ENCODE peak calls at places on chromosome 21, in seven cellular contexts. N is HTR-8/SVneo, R is GF-D8, C is EL, Z is AG04450, P is brain microvascular endothelial cell, Y is omental fat pad. U is an unnamed sample.

GRCh38 chr21:43775795-43776430 is at the start of gene CSTB:
- DNase-seq in P (no peak), Z (no peak), N (peak; percentile 76), C (peak; percentile 70), Y (peak; percentile 76), R (peak; percentile 57), U (no peak)

GRCh38 chr21:42041711-42042110 is 29.4 kb upstream of the UMODL1 start:
- DNase-seq in C (no peak), P (no peak), Z (no peak), Y (no peak), N (no peak), R (no peak), U (no peak)

GRCh38 chr21:45162809-45163208 is 88.4 kb downstream of the ADARB1 start:
- DNase-seq in Y (no peak), P (no peak), Z (no peak), C (no peak), N (no peak), R (no peak), U (no peak)

GRCh38 chr21:46509760-46510159 is 51.1 kb downstream of the DIP2A start:
- DNase-seq in N (no peak), C (no peak), Y (no peak), Z (no peak), R (no peak), P (peak; percentile 90), U (peak; percentile 42)

GRCh38 chr21:42701706-42702456 is 48.5 kb downstream of the PDE9A start:
- DNase-seq in P (no peak), Z (no peak), R (no peak), N (no peak), Y (no peak), C (no peak), U (no peak)

GRCh38 chr21:35699360-35699759 is 361.0 kb downstream of the SETD4 start:
- DNase-seq in P (no peak), R (no peak), Y (no peak), Z (no peak), N (no peak), C (no peak), U (no peak)

GRCh38 chr21:43764576-43765495 is 11.3 kb downstream of the CSTB start:
- DNase-seq in P (no peak), Y (no peak), N (no peak), C (peak; percentile 31), R (no peak), Z (no peak), U (no peak)

GRCh38 chr21:44455524-44456206 is 355 bp downstream of the LRRC3 start:
- DNase-seq in N (peak; percentile 56), R (no peak), C (peak; percentile 16), Y (no peak), Z (no peak), P (no peak), U (no peak)

GRCh38 chr21:34912022-34912933 is 136.8 kb downstream of the RUNX1 start:
- DNase-seq in R (peak; percentile 62), Z (no peak), P (no peak), N (peak; percentile 40), Y (no peak), C (peak; percentile 91), U (no peak)

GRCh38 chr21:14675774-14676530 is 129.8 kb upstream of the SAMSN1 start:
- DNase-seq in N (no peak), P (no peak), Y (no peak), R (peak; percentile 72), Z (no peak), C (no peak), U (no peak)

GRCh38 chr21:32113486-32113885 is 165.4 kb downstream of the MIS18A start:
- DNase-seq in R (no peak), Z (no peak), Y (no peak), N (no peak), P (no peak), C (no peak), U (no peak)

GRCh38 chr21:26170471-26171309 is at the start of gene APP:
- DNase-seq in N (peak; percentile 79), C (peak; percentile 78), Z (peak; percentile 43), Y (peak; percentile 64), P (peak; percentile 60), R (peak; percentile 34), U (no peak)

GRCh38 chr21:44919913-44920693 is 596 bp downstream of the ITGB2 start:
- DNase-seq in C (no peak), Z (no peak), P (no peak), R (no peak), N (no peak), Y (no peak), U (no peak)

GRCh38 chr21:45592208-45592619 is 50.0 kb upstream of the SLC19A1 start:
- DNase-seq in Z (no peak), P (no peak), C (no peak), R (no peak), Y (no peak), N (no peak), U (no peak)

GRCh38 chr21:36005018-36005417 is 55.3 kb downstream of the SETD4 start:
- DNase-seq in Y (no peak), Z (no peak), R (no peak), C (no peak), N (no peak), P (no peak), U (no peak)